ENCODE peak calls at places on chromosomes 6 and 20, in five cellular contexts. H is mesenchymal stem cell, W is H1, Z is H9, C is IMR-90. D is an unnamed sample.

GRCh38 chr6:14059791-14060436 is 57.7 kb upstream of the CD83 start:
- DNase-seq in Z (no peak), H (no peak), C (no peak), W (no peak), D (no peak)

GRCh38 chr6:20188630-20189075 is 23.6 kb downstream of the MBOAT1 start:
- DNase-seq in H (no peak), Z (no peak), W (no peak), C (no peak), D (no peak)

GRCh38 chr6:170294813-170295518 is 4.1 kb upstream of the DLL1 start:
- DNase-seq in C (no peak), W (no peak), Z (no peak), H (no peak), D (no peak)

GRCh38 chr20:10971096-10971495 is 297.3 kb upstream of the JAG1 start:
- DNase-seq in W (no peak), Z (no peak), C (no peak), H (no peak), D (no peak)

GRCh38 chr20:58715709-58716475 is 23.3 kb downstream of the NPEPL1 start:
- DNase-seq in C (no peak), H (no peak), Z (peak), W (peak), D (no peak)

GRCh38 chr6:69894578-69895347 is 28.4 kb downstream of the COL19A1 start:
- DNase-seq in W (no peak), C (peak), Z (no peak), H (peak), D (no peak)

GRCh38 chr20:57380081-57380750 is 11.0 kb upstream of the RBM38 start:
- DNase-seq in W (no peak), C (no peak), Z (no peak), H (no peak), D (no peak)

GRCh38 chr6:52517502-52518278 is 59.2 kb downstream of the TRAM2 start:
- DNase-seq in W (peak), H (peak), C (peak), Z (peak), D (peak)

GRCh38 chr20:20835897-20836296 is 123.5 kb upstream of the RALGAPA2 start:
- DNase-seq in Z (no peak), W (no peak), C (no peak), H (no peak), D (no peak)

GRCh38 chr6:121434037-121434770 is 1.2 kb upstream of the GJA1 start:
- DNase-seq in Z (peak), C (peak), W (no peak), H (peak), D (no peak)
- H2AK5ac ChIP-seq in Z (no peak), C (no peak), W (no peak), H (peak), D (no peak)

GRCh38 chr20:47355489-47356219 is 845 bp downstream of the ZMYND8 start:
- DNase-seq in W (no peak), Z (no peak), C (no peak), H (peak), D (no peak)

GRCh38 chr20:47357296-47358051 is 975 bp upstream of the ZMYND8 start:
- DNase-seq in Z (peak), C (peak), H (peak), W (peak), D (no peak)

GRCh38 chr20:47354710-47355488 is 1.6 kb downstream of the ZMYND8 start:
- DNase-seq in H (peak), C (peak), Z (no peak), W (no peak), D (no peak)

GRCh38 chr20:47356526-47357295 is at the start of gene ZMYND8:
- DNase-seq in H (peak), Z (peak), W (peak), C (peak), D (peak)

DNA sequence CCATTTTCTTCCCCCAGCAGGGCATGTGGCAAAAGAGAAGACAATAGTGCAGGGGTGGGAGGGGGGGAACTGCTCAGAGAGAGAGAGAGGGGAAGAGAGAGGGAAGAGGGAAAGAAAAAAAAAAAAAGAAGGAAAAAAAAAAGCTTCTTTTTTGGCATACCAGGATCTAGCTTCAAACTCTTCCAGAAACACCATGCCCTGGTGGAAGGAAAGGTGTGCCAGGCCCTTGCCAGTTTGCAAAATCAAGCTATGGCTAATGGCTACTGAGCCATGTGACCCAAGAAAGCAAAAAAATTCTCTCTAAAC is 326 bp downstream of the ZMYND8 start:
- DNase-seq in H (no peak), W (no peak), Z (no peak), C (no peak), D (no peak)
- H2BK15ac ChIP-seq in H (peak), W (peak), Z (no peak), C (peak), D (no peak)

DNA sequence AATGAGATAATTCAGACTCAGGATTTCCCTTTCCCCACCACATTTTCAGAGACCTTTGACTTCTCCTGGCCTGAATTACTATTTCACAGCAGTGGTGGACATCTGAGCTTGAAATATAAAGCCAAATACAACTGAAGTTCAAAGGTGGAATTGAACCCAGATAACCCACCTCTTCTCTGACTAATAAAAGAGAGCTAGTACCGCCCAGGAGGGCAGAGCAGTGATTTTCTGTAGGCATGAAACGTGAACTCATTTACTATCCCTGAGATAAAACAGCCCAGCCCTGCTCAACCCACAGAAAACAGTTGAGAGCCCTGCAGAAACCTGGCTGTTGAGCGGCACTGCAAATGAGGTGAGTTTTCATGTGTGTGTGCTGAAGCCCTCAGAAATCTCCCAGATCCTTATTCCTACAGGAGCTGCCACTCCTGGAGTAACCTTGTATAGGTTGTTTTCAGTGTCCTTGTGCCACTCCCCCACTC is 99.3 kb downstream of the NOL4L start:
- DNase-seq in C (no peak), W (no peak), H (no peak), Z (no peak), D (no peak)
- H2AK5ac ChIP-seq in C (no peak), W (no peak), H (peak), Z (no peak), D (no peak)

DNA sequence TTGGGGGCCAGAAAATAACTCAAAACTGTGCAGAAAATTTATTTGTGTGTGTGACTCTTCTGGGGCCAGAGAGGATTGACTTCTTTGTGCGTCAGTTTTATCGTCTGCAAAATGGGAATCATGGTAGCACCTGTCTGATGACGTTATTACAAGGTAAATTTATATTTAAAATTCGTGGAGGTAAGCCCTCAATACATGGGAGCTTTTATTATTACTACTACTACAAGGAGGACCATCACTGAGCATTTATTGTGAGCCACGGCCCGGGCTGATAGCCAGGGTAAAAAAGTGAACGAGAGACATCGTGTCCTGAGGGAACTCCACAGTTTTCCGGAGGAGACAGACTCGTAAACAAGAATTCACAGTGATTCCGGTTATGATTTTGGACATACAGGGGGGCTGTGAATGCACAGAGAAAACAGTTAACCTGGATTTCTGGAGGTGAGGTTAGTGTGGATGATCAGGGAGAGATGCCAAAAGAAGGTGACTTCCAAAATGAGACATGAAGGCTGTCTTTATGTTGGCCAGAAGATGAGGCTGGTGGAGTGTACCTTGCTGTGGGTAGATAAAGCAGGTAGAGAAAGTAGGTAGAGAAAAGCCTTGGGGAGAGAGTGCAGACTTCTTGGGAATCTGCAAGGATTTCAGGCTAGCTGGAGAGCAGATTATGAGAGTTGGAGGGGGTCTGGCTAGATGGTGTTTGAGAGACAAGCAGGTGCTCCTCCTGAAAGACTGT is 10.5 kb upstream of the SERINC3 start:
- DNase-seq in Z (no peak), H (no peak), C (no peak), W (no peak), D (no peak)
- H2BK15ac ChIP-seq in Z (no peak), H (no peak), C (no peak), W (no peak), D (no peak)

DNA sequence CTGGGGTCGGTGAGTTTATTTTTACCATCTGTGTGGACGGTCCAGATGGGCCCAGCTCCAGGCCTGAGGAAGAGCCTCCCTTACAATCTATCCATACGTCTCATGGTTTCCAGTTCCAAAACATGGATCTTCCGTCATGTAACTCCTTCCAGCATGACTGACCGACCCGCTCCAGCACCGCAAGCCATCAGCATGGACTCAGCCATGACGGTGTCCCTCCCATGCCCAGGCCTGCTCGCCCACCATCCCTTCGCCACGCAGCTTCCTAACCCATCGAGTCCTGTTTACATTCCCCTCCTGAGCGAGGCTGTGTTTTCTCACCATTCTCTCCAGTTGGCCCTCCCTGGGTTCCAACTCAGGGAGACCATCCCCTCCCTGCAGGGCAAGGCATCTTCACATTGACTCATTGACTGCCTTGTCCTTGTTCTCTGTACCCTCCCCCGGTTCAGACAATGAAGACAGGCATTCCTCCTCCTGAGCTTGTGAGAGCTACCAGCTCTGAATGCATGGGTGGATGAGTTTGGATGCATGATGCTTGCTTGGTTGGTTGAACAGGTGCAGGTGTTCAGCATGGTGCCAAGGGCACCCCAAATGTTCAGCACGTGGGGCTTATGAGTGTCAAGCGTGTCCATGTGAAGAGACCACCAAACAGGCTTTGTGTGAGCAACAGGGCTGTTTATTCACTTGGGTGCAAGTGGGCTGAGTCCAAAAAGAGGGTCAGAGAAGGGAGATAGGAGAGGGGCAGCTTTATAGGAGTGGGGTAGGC is 235.8 kb downstream of the SMOC2 start:
- DNase-seq in Z (peak), W (peak), C (no peak), H (no peak), D (no peak)
- H2AK5ac ChIP-seq in Z (no peak), W (peak), C (no peak), H (no peak), D (peak)

GRCh38 chr6:22825210-22825609 is 255.8 kb downstream of the HDGFL1 start:
- DNase-seq in Z (no peak), C (no peak), W (no peak), H (no peak), D (no peak)
- H2BK15ac ChIP-seq in Z (no peak), C (no peak), W (no peak), H (no peak), D (no peak)

DNA sequence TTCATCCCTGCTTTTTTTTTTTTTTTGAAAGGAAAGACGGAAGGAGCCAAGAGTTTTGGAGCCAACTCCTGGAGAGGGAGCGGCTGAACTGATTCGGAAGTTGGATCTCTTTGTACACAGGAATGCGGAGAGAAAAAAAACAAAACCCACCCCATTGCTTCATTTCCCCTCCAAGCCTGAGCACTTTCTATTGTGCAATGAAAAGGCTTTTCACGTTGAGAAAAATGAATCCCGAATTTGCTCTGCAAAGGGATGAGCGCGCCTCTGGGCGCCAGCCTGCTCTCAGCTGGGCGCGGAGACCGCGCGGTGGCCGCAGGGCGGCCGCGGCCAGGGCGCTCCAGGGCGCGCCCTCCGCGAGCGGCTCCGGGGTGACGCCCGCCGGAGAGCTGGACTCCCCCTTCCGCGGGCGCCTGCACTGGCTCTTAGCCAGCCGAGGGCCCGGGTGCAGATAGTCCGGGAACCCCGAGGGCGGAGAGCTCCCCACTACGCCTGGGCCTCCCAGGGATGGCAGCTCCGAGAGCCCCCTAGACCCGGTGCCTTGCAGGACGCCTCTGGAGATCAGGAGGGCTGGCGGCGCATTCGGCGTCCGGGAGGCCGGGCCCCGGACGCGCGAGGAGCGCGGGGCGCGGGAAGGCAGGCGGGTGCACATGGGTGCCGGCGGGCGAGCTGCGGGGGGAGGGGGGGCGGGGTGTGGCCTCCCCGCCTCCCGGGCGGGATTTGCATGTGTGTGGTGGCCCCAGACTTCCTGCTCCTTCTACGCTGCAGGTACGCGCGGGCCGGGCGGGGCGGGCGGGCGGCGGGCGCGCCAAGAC is at the start of gene ITPR3:
- DNase-seq in C (peak), H (peak), W (peak), Z (peak), D (no peak)
- H2AK5ac ChIP-seq in C (peak), H (no peak), W (no peak), Z (no peak), D (peak)

GRCh38 chr6:10402648-10403311 is 12.1 kb downstream of the TFAP2A start:
- DNase-seq in W (no peak), C (no peak), Z (no peak), H (no peak), D (no peak)
- H2BK15ac ChIP-seq in W (no peak), C (no peak), Z (no peak), H (no peak), D (no peak)

D was measured in neuronal stem cell.